ENCODE peak calls at places on chromosomes 1 and 21, in eight cellular contexts. B is CD4-positive, CD25-positive, alpha-beta regulatory T cell; C is mucosa of descending colon; F is body of pancreas; V is IMR-90; P is transverse colon; T is skeletal muscle cell; A is testis. Y is an unnamed sample.

GRCh38 chr1:33716976-33717688 is 146.7 kb upstream of the HMGB4 start:
- DNase-seq in P (no peak), T (no peak), B (no peak), C (no peak), A (no peak), F (no peak), V (no peak), Y (no peak)

GRCh38 chr1:41118645-41119044 is 97.1 kb upstream of the SLFNL1 start:
- DNase-seq in B (no peak), T (no peak), V (no peak), C (no peak), A (no peak), P (no peak), F (no peak), Y (no peak)

GRCh38 chr1:219813344-219813743 is 115.0 kb downstream of the SLC30A10 start:
- DNase-seq in V (no peak), A (no peak), T (no peak), F (no peak), C (no peak), P (no peak), B (no peak), Y (no peak)

GRCh38 chr1:226762988-226763740 is 24.1 kb upstream of the ITPKB start:
- DNase-seq in F (no peak), B (no peak), A (no peak), C (no peak), V (no peak), T (no peak), P (no peak), Y (no peak)

GRCh38 chr1:81876901-81877750 is 76.4 kb downstream of the ADGRL2 start:
- DNase-seq in B (no peak), A (no peak), T (peak), V (peak), F (no peak), C (no peak), P (no peak), Y (no peak)

GRCh38 chr1:36831171-36831810 is 203.0 kb downstream of the GRIK3 start:
- DNase-seq in B (no peak), A (no peak), T (no peak), V (no peak), C (no peak), F (no peak), P (no peak), Y (no peak)

GRCh38 chr1:228830185-228830953 is 95.1 kb downstream of the RHOU start:
- DNase-seq in C (peak), A (no peak), F (peak), V (no peak), T (no peak), P (peak), B (no peak), Y (no peak)

GRCh38 chr21:41642399-41642798 is 124.5 kb downstream of the RIPK4 start:
- DNase-seq in P (no peak), F (no peak), A (no peak), C (no peak), V (peak), T (no peak), B (no peak), Y (no peak)

GRCh38 chr1:18160290-18160942 is 52.8 kb downstream of the IGSF21 start:
- DNase-seq in F (peak), C (peak), B (no peak), V (no peak), A (peak), T (no peak), P (peak), Y (no peak)

GRCh38 chr21:17387030-17387617 is 125.7 kb upstream of the CXADR start:
- DNase-seq in A (peak), T (peak), V (peak), C (no peak), F (peak), P (peak), B (peak), Y (peak)

GRCh38 chr1:225911207-225912130 is 12.6 kb downstream of the PYCR2 start:
- DNase-seq in A (peak), V (peak), B (peak), F (peak), T (no peak), P (peak), C (peak), Y (peak)

GRCh38 chr1:235503333-235504121 is 725 bp downstream of the B3GALNT2 start:
- DNase-seq in P (peak), T (no peak), C (peak), V (peak), A (peak), B (no peak), F (peak), Y (no peak)

GRCh38 chr1:78440381-78440793 is 50.4 kb upstream of the PTGFR start:
- DNase-seq in C (no peak), V (peak), B (no peak), A (no peak), T (no peak), F (no peak), P (no peak), Y (no peak)

GRCh38 chr1:186188004-186188539 is 187.0 kb downstream of the TPR start:
- DNase-seq in V (peak), B (no peak), F (no peak), P (no peak), T (peak), A (no peak), C (no peak), Y (no peak)

GRCh38 chr1:59384443-59384842 is 87.5 kb downstream of the FGGY start:
- DNase-seq in C (no peak), A (no peak), T (no peak), V (no peak), P (no peak), B (no peak), F (no peak), Y (no peak)

GRCh38 chr1:111483166-111483565 is 9.4 kb downstream of the C1orf162 start:
- DNase-seq in C (no peak), A (no peak), P (no peak), V (peak), T (no peak), F (no peak), B (no peak), Y (no peak)

GRCh38 chr1:221878134-221878533 is 136.2 kb upstream of the DUSP10 start:
- DNase-seq in B (no peak), V (peak), C (no peak), P (no peak), F (no peak), A (no peak), T (no peak), Y (no peak)

GRCh38 chr1:87560961-87561360 is 232.3 kb downstream of the LMO4 start:
- DNase-seq in P (no peak), F (no peak), A (no peak), T (no peak), C (no peak), V (peak), B (no peak), Y (no peak)

GRCh38 chr1:199010492-199010891 is 371.7 kb downstream of the PTPRC start:
- DNase-seq in C (no peak), P (no peak), B (no peak), A (no peak), F (no peak), T (no peak), V (no peak), Y (peak)

GRCh38 chr1:3483801-3484444 is 29.5 kb downstream of the ARHGEF16 start:
- DNase-seq in F (peak), A (peak), B (no peak), P (peak), T (no peak), V (no peak), C (peak), Y (no peak)

GRCh38 chr1:85584264-85584781 is 3.8 kb downstream of the CCN1 start:
- DNase-seq in T (peak), F (no peak), A (no peak), V (peak), C (no peak), P (no peak), B (no peak), Y (no peak)

GRCh38 chr21:27555996-27556395 is 589.1 kb upstream of the ADAMTS5 start:
- DNase-seq in P (no peak), F (no peak), C (no peak), A (no peak), B (no peak), T (no peak), V (no peak), Y (no peak)

GRCh38 chr1:15758953-15759661 is 512 bp downstream of the FBLIM1 start:
- DNase-seq in C (peak), B (no peak), A (no peak), P (no peak), V (no peak), F (peak), T (no peak), Y (no peak)

GRCh38 chr1:204968946-204969345 is 74.1 kb upstream of the CNTN2 start:
- DNase-seq in V (no peak), F (no peak), T (no peak), P (no peak), C (no peak), B (no peak), A (no peak), Y (no peak)

GRCh38 chr1:187038789-187039188 is 210.0 kb downstream of the PLA2G4A start:
- DNase-seq in B (no peak), C (no peak), F (no peak), P (no peak), T (peak), V (peak), A (no peak), Y (peak)

DNA sequence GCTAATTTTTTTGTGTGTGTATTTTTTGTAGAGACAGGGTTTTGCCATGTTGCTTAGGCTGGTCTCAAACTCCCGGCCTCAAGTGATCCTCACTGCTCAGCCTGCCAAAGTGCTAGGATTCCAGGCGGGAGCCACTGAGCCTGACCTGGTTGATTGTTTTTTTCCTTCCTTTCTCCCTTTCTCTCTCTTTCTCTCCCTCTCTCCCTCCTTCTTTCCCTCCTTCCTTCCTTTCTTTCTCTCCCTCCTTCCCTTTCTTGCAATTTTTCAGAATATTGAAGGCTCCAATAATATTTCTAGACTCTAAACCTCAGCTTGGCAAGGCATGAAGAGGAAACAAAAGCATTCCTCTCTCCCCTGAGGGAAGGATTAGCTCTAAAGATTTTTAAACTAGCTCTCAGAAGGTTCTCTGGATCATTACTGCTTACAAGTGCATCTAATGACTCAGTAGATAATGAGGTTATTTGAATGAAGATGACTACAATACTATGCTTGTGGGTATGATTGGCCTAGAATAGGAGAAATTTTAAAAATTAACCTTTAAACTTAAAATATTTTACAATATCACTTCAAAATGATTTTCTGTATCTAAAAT is 68.5 kb upstream of the GADD45A start:
- DNase-seq in A (no peak), F (no peak), V (peak), C (no peak), P (no peak), T (no peak), B (no peak), Y (no peak)
- H3K4me3 ChIP-seq in A (no peak), F (no peak), V (no peak), C (no peak), P (no peak), T (no peak), B (no peak), Y (no peak)

DNA sequence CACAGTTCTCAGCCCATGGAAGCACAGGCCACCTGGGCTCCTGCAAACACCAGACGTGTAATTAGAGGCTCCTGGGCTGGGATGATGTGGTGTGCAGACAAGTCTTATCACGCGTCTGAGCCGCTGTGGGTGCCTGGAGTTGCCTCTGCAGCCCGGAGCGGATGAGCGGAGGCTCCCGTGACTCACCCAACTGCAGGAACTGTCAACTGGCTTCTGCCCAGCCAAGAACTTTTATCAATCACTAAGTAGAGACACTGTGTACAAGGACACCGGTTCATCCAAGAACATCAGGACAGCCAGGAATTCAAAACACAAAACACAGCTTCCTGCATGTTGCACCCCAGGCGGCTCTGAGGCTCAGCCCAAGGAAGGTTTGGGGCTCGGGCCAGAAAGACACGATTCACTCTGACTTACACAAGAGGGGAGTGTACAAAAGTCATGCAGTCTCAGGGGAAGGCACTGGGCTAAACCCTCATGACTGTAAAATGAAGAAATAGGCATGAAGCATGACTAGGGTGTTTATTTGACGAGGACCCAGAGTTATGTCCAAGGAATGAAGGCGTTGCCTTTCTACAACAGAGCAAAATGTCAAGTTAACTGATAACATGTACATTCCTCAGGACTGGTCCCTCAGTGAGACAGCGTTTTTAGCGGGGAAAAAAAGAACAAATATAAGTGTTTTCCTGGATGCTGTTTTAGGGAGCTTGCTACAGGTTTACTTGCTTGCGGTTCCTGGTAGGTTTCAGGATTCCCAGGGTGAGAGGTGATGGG is 21.1 kb downstream of the ERRFI1 start:
- DNase-seq in F (peak), A (peak), P (peak), C (peak), T (peak), B (no peak), V (peak), Y (no peak)
- H3K4me3 ChIP-seq in F (no peak), A (no peak), P (no peak), C (no peak), T (no peak), B (no peak), V (no peak), Y (no peak)

GRCh38 chr1:1200876-1201810 is 5.2 kb downstream of the TNFRSF18 start:
- DNase-seq in V (peak), B (peak), P (peak), A (peak), T (no peak), C (peak), F (peak), Y (no peak)
- H3K4me3 ChIP-seq in V (peak), B (no peak), P (peak), A (peak), T (peak), C (no peak), F (peak), Y (no peak)

DNA sequence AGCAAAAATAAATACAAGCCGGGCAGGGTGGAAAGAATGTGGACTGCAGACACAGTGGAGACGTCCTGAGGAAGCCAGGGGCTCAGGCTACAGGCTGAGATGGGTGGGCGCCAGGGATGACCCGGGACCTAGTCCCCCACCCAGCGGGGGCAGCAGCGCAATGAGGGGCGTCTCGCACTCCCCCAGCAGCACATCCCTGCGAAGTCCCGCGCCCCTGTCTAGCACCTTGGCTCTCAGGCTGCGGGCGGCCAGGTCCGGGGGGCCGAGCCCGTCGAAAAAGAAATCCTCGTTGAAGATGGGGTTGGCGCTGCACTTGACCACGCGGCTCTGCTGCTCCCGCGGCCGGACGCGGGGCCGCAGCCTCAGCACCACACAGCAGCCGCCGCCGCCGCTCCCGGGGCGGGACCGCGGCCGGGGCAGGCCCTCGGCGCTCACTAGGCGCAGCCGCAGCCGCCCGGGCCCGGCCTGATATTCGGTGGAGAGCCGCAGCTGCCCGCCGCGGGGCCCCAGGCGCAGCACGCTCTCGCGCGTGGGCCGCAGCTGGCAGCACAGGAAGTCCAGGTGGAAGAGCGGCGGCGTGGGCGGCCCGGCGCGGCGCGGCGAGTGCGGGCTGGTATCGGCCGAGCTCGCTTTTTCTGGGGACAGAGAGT is 1.7 kb downstream of the C2CD4D start:
- DNase-seq in C (peak), T (no peak), B (peak), F (no peak), P (no peak), A (peak), V (peak), Y (no peak)
- H3K4me3 ChIP-seq in C (no peak), T (peak), B (no peak), F (no peak), P (peak), A (peak), V (peak), Y (no peak)